ENCODE peak calls at places on chromosomes 3 and 15, in ten cellular contexts. U is left colon; A is stimulated activated CD4-positive, alpha-beta T cell treated with anti-CD3 and anti-CD28 coated beads, Interleukin-1b, Interleukin-23, amount 100 ng/mL, for 24 hours; I is hypothalamus; H is HTR-8/SVneo; O is germinal center; B is cerebellar cortex; Z is right atrium auricular region; E is endodermal cell; N is T-helper 17 cell. J is an unnamed sample.

GRCh38 chr3:50112462-50112861 is 23.7 kb downstream of the RBM5 start:
- DNase-seq in U (no peak), A (no peak), I (no peak), H (no peak), O (no peak), B (no peak), Z (no peak), E (no peak), N (no peak), J (no peak)

GRCh38 chr3:42216820-42217416 is 49.1 kb downstream of the CCK start:
- DNase-seq in U (no peak), A (no peak), I (no peak), H (no peak), O (no peak), B (no peak), Z (no peak), E (no peak), N (no peak), J (no peak)

GRCh38 chr15:86762874-86763273 is 683.2 kb downstream of the AGBL1 start:
- DNase-seq in U (no peak), A (no peak), I (no peak), H (no peak), O (no peak), B (no peak), Z (no peak), E (no peak), N (no peak), J (no peak)

GRCh38 chr3:198021320-198021719 is 61.3 kb downstream of the LMLN start:
- DNase-seq in U (no peak), A (no peak), I (no peak), H (no peak), O (no peak), B (no peak), Z (no peak), E (no peak), N (no peak), J (no peak)

GRCh38 chr15:50162988-50163718 is 18.8 kb upstream of the SLC27A2 start:
- DNase-seq in U (no peak), A (no peak), I (no peak), H (no peak), O (no peak), B (no peak), Z (no peak), E (no peak), N (no peak), J (no peak)

GRCh38 chr3:38645076-38645475 is 4.4 kb downstream of the SCN5A start:
- DNase-seq in U (no peak), A (no peak), I (no peak), H (no peak), O (no peak), B (no peak), Z (peak; percentile 44), E (peak; percentile 37), N (no peak), J (no peak)

GRCh38 chr3:53255360-53255774 is 455 bp downstream of the TKT start:
- DNase-seq in U (no peak), A (peak; percentile 25), I (no peak), H (no peak), O (peak; percentile 72), B (no peak), Z (no peak), E (no peak), N (peak; percentile 47), J (no peak)

GRCh38 chr15:69141286-69141701 is 19.1 kb upstream of the GLCE start:
- DNase-seq in U (no peak), A (no peak), I (no peak), H (peak; percentile 64), O (no peak), B (no peak), Z (no peak), E (peak; percentile 43), N (no peak), J (no peak)

GRCh38 chr3:69948246-69948862 is 51.2 kb upstream of the SAMMSON start:
- DNase-seq in U (no peak), A (no peak), I (no peak), H (peak; percentile 5), O (peak; percentile 6), B (peak; percentile 45), Z (no peak), E (no peak), N (no peak), J (no peak)

GRCh38 chr15:69554321-69554961 is 101.8 kb downstream of the RPLP1 start:
- DNase-seq in U (peak; percentile 83), A (no peak), I (no peak), H (no peak), O (no peak), B (no peak), Z (no peak), E (peak; percentile 85), N (no peak), J (no peak)

GRCh38 chr3:196604548-196604947 is 34.9 kb upstream of the NRROS start:
- DNase-seq in U (no peak), A (peak; percentile 33), I (no peak), H (no peak), O (peak; percentile 55), B (no peak), Z (no peak), E (peak; percentile 29), N (no peak), J (no peak)

GRCh38 chr3:149382091-149382467 is 4.6 kb upstream of the TM4SF1 start:
- DNase-seq in U (no peak), A (no peak), I (no peak), H (peak; percentile 54), O (no peak), B (no peak), Z (no peak), E (no peak), N (no peak), J (no peak)

GRCh38 chr15:88645171-88646087 is 6.6 kb downstream of the ISG20 start:
- DNase-seq in U (no peak), A (no peak), I (no peak), H (no peak), O (peak; percentile 22), B (no peak), Z (no peak), E (peak; percentile 28), N (no peak), J (peak; percentile 17)

GRCh38 chr3:174620138-174620537 is 239.0 kb upstream of the NAALADL2 start:
- DNase-seq in U (no peak), A (no peak), I (no peak), H (no peak), O (no peak), B (no peak), Z (no peak), E (no peak), N (no peak), J (no peak)

GRCh38 chr15:44485880-44486279 is 51.1 kb upstream of the EIF3J start:
- DNase-seq in U (no peak), A (no peak), I (no peak), H (no peak), O (no peak), B (no peak), Z (no peak), E (no peak), N (no peak), J (no peak)

GRCh38 chr15:62790531-62790930 is 252.0 kb upstream of the TPM1 start:
- DNase-seq in U (no peak), A (no peak), I (no peak), H (no peak), O (no peak), B (no peak), Z (no peak), E (no peak), N (no peak), J (no peak)

GRCh38 chr15:78681306-78682012 is 40.4 kb upstream of the CHRNB4 start:
- DNase-seq in U (no peak), A (no peak), I (no peak), H (no peak), O (no peak), B (peak; percentile 88), Z (no peak), E (peak; percentile 57), N (no peak), J (no peak)

GRCh38 chr3:169914321-169914720 is 2.9 kb downstream of the SAMD7 start:
- DNase-seq in U (no peak), A (no peak), I (no peak), H (no peak), O (no peak), B (no peak), Z (no peak), E (no peak), N (no peak), J (no peak)

GRCh38 chr3:117587416-117587815 is 877.8 kb downstream of the TUSC7 start:
- DNase-seq in U (no peak), A (no peak), I (no peak), H (no peak), O (no peak), B (no peak), Z (no peak), E (no peak), N (no peak), J (no peak)

GRCh38 chr3:9820543-9820942 is 10.5 kb downstream of the TTLL3 start:
- DNase-seq in U (no peak), A (no peak), I (no peak), H (no peak), O (no peak), B (no peak), Z (no peak), E (no peak), N (no peak), J (no peak)

GRCh38 chr15:48653913-48654630 is 8.6 kb upstream of the FBN1 start:
- DNase-seq in U (no peak), A (no peak), I (no peak), H (no peak), O (no peak), B (no peak), Z (no peak), E (no peak), N (no peak), J (no peak)

GRCh38 chr3:62710761-62711160 is 164.5 kb downstream of the CADPS start:
- DNase-seq in U (no peak), A (no peak), I (no peak), H (no peak), O (no peak), B (no peak), Z (no peak), E (no peak), N (no peak), J (no peak)

GRCh38 chr15:58346361-58346760 is 85.4 kb upstream of the LIPC start:
- DNase-seq in U (no peak), A (no peak), I (no peak), H (peak; percentile 48), O (no peak), B (no peak), Z (no peak), E (peak; percentile 68), N (no peak), J (no peak)

GRCh38 chr15:100869151-100869999 is 10.3 kb upstream of the ALDH1A3 start:
- DNase-seq in U (no peak), A (no peak), I (no peak), H (no peak), O (no peak), B (no peak), Z (no peak), E (peak; percentile 91), N (no peak), J (peak; percentile 62)

GRCh38 chr15:99507016-99507731 is 58.6 kb upstream of the MEF2A start:
- DNase-seq in U (no peak), A (no peak), I (no peak), H (no peak), O (no peak), B (no peak), Z (peak; percentile 67), E (peak; percentile 41), N (no peak), J (no peak)

GRCh38 chr3:53602866-53603265 is 108.5 kb downstream of the CACNA1D start:
- DNase-seq in U (no peak), A (no peak), I (no peak), H (no peak), O (no peak), B (no peak), Z (no peak), E (peak; percentile 29), N (no peak), J (no peak)

GRCh38 chr3:128068156-128068620 is 16.0 kb downstream of the SEC61A1 start:
- DNase-seq in U (no peak), A (no peak), I (no peak), H (peak; percentile 39), O (peak; percentile 51), B (peak; percentile 53), Z (no peak), E (peak; percentile 82), N (no peak), J (peak; percentile 53)

GRCh38 chr15:90201150-90201943 is at the start of gene SEMA4B:
- DNase-seq in U (peak; percentile 75), A (peak; percentile 74), I (no peak), H (peak; percentile 67), O (peak; percentile 92), B (peak; percentile 52), Z (no peak), E (peak; percentile 93), N (peak; percentile 75), J (peak; percentile 85)

J was measured in H9.